ENCODE peak calls at places on chromosomes 7 and 10, in four cellular contexts. One of them, this sample, is unnamed.

GRCh38 chr7:112868609-112869008 is 78.4 kb upstream of the TMEM168 start:
- DNase-seq in GM12892: no peak
- DNase-seq in GM12878: no peak
- DNase-seq in HepG2: no peak
- DNase-seq in this sample: no peak

GRCh38 chr7:94295805-94296204 is 98.9 kb upstream of the COL1A2 start:
- DNase-seq in HepG2: peak; percentile 7
- DNase-seq in GM12878: no peak
- DNase-seq in GM12892: no peak
- DNase-seq in this sample: no peak

GRCh38 chr7:531777-532176 is 12.1 kb upstream of the PDGFA start:
- DNase-seq in GM12878: no peak
- DNase-seq in GM12892: no peak
- DNase-seq in HepG2: no peak
- DNase-seq in this sample: no peak

GRCh38 chr7:103866919-103867318 is 122.5 kb downstream of the RELN start:
- DNase-seq in GM12892: no peak
- DNase-seq in GM12878: no peak
- DNase-seq in HepG2: peak; percentile 71
- DNase-seq in this sample: no peak

GRCh38 chr7:22331704-22332103 is 25.2 kb downstream of the RAPGEF5 start:
- DNase-seq in GM12878: no peak
- DNase-seq in HepG2: no peak
- DNase-seq in GM12892: no peak
- DNase-seq in this sample: no peak

GRCh38 chr10:34609287-34609940 is 205.7 kb downstream of the PARD3 start:
- DNase-seq in GM12892: no peak
- DNase-seq in GM12878: no peak
- DNase-seq in HepG2: no peak
- DNase-seq in this sample: no peak

GRCh38 chr10:124743188-124744046 is 761 bp downstream of the FAM53B start:
- DNase-seq in HepG2: no peak
- DNase-seq in GM12878: no peak
- DNase-seq in GM12892: no peak
- DNase-seq in this sample: no peak

GRCh38 chr7:30322656-30323355 is 38.4 kb downstream of the ZNRF2 start:
- DNase-seq in GM12892: no peak
- DNase-seq in HepG2: no peak
- DNase-seq in GM12878: peak; percentile 45
- DNase-seq in this sample: no peak

GRCh38 chr10:50992972-50993766 is 81.1 kb upstream of the PRKG1 start:
- DNase-seq in GM12892: no peak
- DNase-seq in GM12878: no peak
- DNase-seq in HepG2: no peak
- DNase-seq in this sample: no peak

GRCh38 chr7:32461484-32461883 is 28.7 kb downstream of the LSM5 start:
- DNase-seq in GM12878: no peak
- DNase-seq in GM12892: no peak
- DNase-seq in HepG2: no peak
- DNase-seq in this sample: no peak

GRCh38 chr7:151491859-151492258 is 27.8 kb downstream of the RHEB start:
- DNase-seq in GM12892: no peak
- DNase-seq in GM12878: no peak
- DNase-seq in HepG2: peak; percentile 51
- DNase-seq in this sample: no peak

GRCh38 chr7:112665709-112666108 is 124.5 kb downstream of the TMEM168 start:
- DNase-seq in GM12892: no peak
- DNase-seq in HepG2: no peak
- DNase-seq in GM12878: no peak
- DNase-seq in this sample: no peak

GRCh38 chr7:39504963-39505362 is 61.2 kb upstream of the YAE1 start:
- DNase-seq in HepG2: no peak
- DNase-seq in GM12892: no peak
- DNase-seq in GM12878: no peak
- DNase-seq in this sample: no peak

GRCh38 chr10:1577945-1578344 is 159.4 kb downstream of the ADARB2 start:
- DNase-seq in GM12892: no peak
- DNase-seq in GM12878: no peak
- DNase-seq in HepG2: no peak
- DNase-seq in this sample: no peak

GRCh38 chr10:45581497-45582385 is 90.8 kb downstream of the ZFAND4 start:
- DNase-seq in GM12878: no peak
- DNase-seq in HepG2: peak; percentile 13
- DNase-seq in GM12892: no peak
- DNase-seq in this sample: no peak

GRCh38 chr10:101655581-101655980 is 39.4 kb downstream of the FBXW4 start:
- DNase-seq in HepG2: no peak
- DNase-seq in GM12892: no peak
- DNase-seq in GM12878: no peak
- DNase-seq in this sample: no peak

GRCh38 chr10:47348661-47349470 is 703 bp downstream of the RBP3 start:
- DNase-seq in HepG2: no peak
- DNase-seq in GM12892: no peak
- DNase-seq in GM12878: no peak
- DNase-seq in this sample: no peak

GRCh38 chr7:77699056-77699455 is 2.8 kb downstream of the RSBN1L start:
- DNase-seq in GM12878: peak; percentile 67
- DNase-seq in HepG2: no peak
- DNase-seq in GM12892: peak; percentile 37
- DNase-seq in this sample: peak; percentile 35

GRCh38 chr7:94003446-94004023 is 620 bp downstream of the BET1 start:
- DNase-seq in GM12892: no peak
- DNase-seq in HepG2: peak; percentile 45
- DNase-seq in GM12878: no peak
- DNase-seq in this sample: no peak

GRCh38 chr7:153588596-153588995 is 463.6 kb upstream of the DPP6 start:
- DNase-seq in HepG2: no peak
- DNase-seq in GM12892: no peak
- DNase-seq in GM12878: no peak
- DNase-seq in this sample: no peak

GRCh38 chr7:116167177-116167576 is 43.2 kb upstream of the TES start:
- DNase-seq in GM12892: no peak
- DNase-seq in GM12878: no peak
- DNase-seq in HepG2: no peak
- DNase-seq in this sample: no peak

GRCh38 chr10:129605266-129605985 is 138.4 kb downstream of the MGMT start:
- DNase-seq in GM12892: no peak
- DNase-seq in GM12878: peak; percentile 40
- DNase-seq in HepG2: no peak
- DNase-seq in this sample: no peak

GRCh38 chr7:152607007-152607406 is 68.9 kb downstream of the XRCC2 start:
- DNase-seq in GM12892: no peak
- DNase-seq in GM12878: no peak
- DNase-seq in HepG2: no peak
- DNase-seq in this sample: no peak

GRCh38 chr10:48982584-48982983 is 42.9 kb upstream of the LRRC18 start:
- DNase-seq in HepG2: no peak
- DNase-seq in GM12892: no peak
- DNase-seq in GM12878: no peak
- DNase-seq in this sample: no peak

GRCh38 chr10:93208717-93209464 is 135.2 kb downstream of the CYP26A1 start:
- DNase-seq in GM12892: no peak
- DNase-seq in GM12878: no peak
- DNase-seq in HepG2: no peak
- DNase-seq in this sample: no peak

GRCh38 chr10:128701381-128701780 is 575.2 kb upstream of the MKI67 start:
- DNase-seq in HepG2: no peak
- DNase-seq in GM12892: no peak
- DNase-seq in GM12878: no peak
- DNase-seq in this sample: no peak

GRCh38 chr7:156432018-156432417 is 208.6 kb upstream of the RNF32 start:
- DNase-seq in GM12878: no peak
- DNase-seq in GM12892: no peak
- DNase-seq in HepG2: no peak
- DNase-seq in this sample: no peak
- TF ChIP-seq TAF1 in GM12878: no peak
- TF ChIP-seq TAF1 in GM12892: no peak
- TF ChIP-seq TAF1 in HepG2: no peak
- TF ChIP-seq TAF1 in this sample: no peak

GRCh38 chr7:134938141-134938540 is 48.2 kb upstream of the AGBL3 start:
- DNase-seq in GM12878: no peak
- DNase-seq in GM12892: no peak
- DNase-seq in HepG2: no peak
- DNase-seq in this sample: no peak

GRCh38 chr7:134939136-134939535 is 47.2 kb upstream of the AGBL3 start:
- DNase-seq in GM12892: no peak
- DNase-seq in GM12878: no peak
- DNase-seq in HepG2: no peak
- DNase-seq in this sample: no peak

GRCh38 chr7:134933460-134934068 is 52.7 kb upstream of the AGBL3 start:
- DNase-seq in HepG2: no peak
- DNase-seq in GM12892: no peak
- DNase-seq in GM12878: no peak
- DNase-seq in this sample: no peak

GRCh38 chr7:134935701-134936100 is 50.6 kb upstream of the AGBL3 start:
- DNase-seq in GM12878: no peak
- DNase-seq in HepG2: no peak
- DNase-seq in GM12892: no peak
- DNase-seq in this sample: no peak

DNA sequence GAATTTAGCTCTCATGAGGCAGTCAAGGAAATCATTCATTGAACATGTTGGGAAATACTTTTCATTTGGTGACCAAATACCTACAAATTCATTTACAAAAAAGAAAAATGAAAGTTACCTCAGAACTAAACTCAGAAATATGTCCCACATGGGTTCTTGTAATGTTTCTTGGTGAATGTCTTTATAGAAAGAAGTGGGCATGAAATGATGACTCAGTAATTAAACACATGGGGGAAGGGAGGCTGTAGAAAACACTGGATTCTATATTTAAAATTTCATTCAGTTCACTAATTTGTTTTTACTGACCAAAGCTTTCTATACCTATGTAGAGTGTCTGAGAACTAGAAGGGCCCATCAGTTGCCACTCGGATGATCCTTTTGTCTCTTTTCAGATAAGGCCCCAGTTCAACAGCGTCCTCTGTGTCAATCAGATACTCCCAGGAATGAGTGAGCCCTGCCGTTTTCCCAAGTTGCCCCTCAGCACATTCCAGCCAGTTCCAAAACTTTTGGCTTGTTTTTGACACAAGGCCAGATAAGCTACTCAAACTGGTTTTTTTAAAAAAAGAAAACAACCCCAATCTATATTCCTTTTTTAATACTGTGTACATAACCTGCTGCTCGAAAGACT is 49.3 kb upstream of the AGBL3 start:
- DNase-seq in HepG2: no peak
- DNase-seq in GM12892: no peak
- DNase-seq in GM12878: no peak
- DNase-seq in this sample: no peak
- TF ChIP-seq POLR2A in HepG2: no peak
- TF ChIP-seq POLR2A in GM12892: no peak
- TF ChIP-seq POLR2A in GM12878: no peak
- TF ChIP-seq POLR2A in this sample: no peak

DNA sequence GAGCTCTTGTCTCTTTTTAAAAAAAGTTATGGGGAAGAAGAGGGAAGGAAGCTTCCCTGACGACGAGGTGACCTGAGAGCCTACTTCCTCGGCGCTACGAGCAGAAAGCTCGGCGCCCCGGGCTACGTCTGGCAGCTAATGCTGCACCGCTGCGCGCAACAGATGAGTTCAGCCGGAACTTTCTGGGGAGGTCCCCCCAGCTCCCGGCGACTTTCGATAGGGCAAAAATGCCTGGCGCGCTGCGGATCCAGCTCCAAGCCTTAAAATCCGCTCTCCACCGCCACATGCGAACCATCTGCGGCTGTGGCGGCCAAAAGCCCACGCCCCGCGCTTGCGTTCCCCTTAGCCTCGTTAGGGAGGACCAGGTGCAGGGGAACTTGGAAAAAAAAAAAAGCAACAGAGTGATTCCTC is 620 bp downstream of the P4HA1 start:
- DNase-seq in GM12892: peak; percentile 44
- DNase-seq in HepG2: no peak
- DNase-seq in GM12878: no peak
- DNase-seq in this sample: no peak
- TF ChIP-seq POLR2AphosphoS5 in GM12892: no peak
- TF ChIP-seq POLR2AphosphoS5 in HepG2: no peak
- TF ChIP-seq POLR2AphosphoS5 in GM12878: no peak
- TF ChIP-seq POLR2AphosphoS5 in this sample: no peak

GRCh38 chr7:37538945-37539344 is 90.3 kb upstream of the ELMO1 start:
- DNase-seq in GM12878: no peak
- DNase-seq in GM12892: no peak
- DNase-seq in HepG2: no peak
- DNase-seq in this sample: no peak
- TF ChIP-seq TAF1 in GM12878: no peak
- TF ChIP-seq TAF1 in GM12892: no peak
- TF ChIP-seq TAF1 in HepG2: no peak
- TF ChIP-seq TAF1 in this sample: no peak

GRCh38 chr7:90402785-90403173 is 482 bp upstream of the CLDN12 start:
- DNase-seq in GM12878: no peak
- DNase-seq in HepG2: no peak
- DNase-seq in GM12892: no peak
- DNase-seq in this sample: no peak

GRCh38 chr7:90401989-90402388 is 1.3 kb upstream of the CLDN12 start:
- DNase-seq in GM12878: no peak
- DNase-seq in GM12892: no peak
- DNase-seq in HepG2: no peak
- DNase-seq in this sample: no peak

GRCh38 chr7:90404777-90405176 is 1.5 kb downstream of the CLDN12 start:
- DNase-seq in GM12892: no peak
- DNase-seq in HepG2: no peak
- DNase-seq in GM12878: no peak
- DNase-seq in this sample: no peak

GRCh38 chr7:90407484-90407821 is 4.2 kb downstream of the CLDN12 start:
- DNase-seq in HepG2: peak; percentile 87
- DNase-seq in GM12892: no peak
- DNase-seq in GM12878: no peak
- DNase-seq in this sample: no peak

DNA sequence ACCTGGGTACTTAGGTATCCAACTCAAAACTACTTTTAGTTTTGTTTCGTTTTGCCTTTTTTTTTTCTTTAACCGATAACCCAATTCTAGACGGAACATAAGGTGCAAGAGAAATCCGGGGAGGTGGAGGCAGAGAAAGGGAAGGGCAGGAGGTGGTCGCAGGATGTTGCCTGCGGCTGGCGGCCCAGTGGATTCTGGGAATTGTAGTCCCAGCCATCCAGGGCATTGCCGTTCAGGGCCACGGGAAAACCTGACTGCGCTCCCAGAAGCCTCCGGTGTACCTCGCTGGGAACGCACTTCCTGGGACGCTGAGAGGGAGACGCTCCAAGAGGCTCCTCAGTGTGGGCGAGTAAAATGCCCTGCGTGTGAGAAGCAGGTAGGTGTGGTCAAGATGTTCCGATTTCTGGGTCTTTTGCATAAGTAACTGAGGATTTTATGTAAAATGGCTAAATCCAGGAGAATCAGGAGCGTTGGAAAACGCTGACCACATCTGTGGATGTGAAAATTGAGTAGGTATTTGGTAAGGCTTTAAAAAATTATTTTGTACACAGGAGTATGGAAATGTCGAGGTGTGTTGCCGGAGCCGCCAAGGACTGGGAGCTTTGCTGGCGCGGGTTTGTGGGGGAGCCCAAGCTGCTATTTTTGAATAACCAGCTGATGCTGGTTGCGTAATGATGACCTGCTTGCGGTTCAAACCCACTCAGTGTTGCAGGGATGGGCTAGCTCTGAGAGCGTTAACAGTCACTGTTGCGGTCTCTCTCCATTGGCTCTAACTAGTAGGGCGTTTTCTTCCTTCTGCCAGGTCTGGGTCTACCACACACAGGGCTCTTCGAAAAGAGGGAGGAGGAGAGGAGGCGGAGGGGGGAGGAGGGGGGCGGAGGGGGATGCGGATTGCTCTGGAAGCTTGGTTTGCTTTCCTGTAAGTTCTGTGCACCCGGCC is at the start of gene CLDN12:
- DNase-seq in HepG2: peak; percentile 88
- DNase-seq in GM12892: peak; percentile 31
- DNase-seq in GM12878: peak; percentile 76
- DNase-seq in this sample: peak; percentile 33
- TF ChIP-seq POLR2A in HepG2: peak; percentile 85
- TF ChIP-seq POLR2A in GM12892: peak; percentile 62
- TF ChIP-seq POLR2A in GM12878: peak; percentile 47
- TF ChIP-seq POLR2A in this sample: peak; percentile 80